ENCODE peak calls at places on chromosomes 12 and 14, in five cellular contexts. Y is kidney, G is endothelial cell, P is epithelial cell of esophagus, O is brain microvascular endothelial cell. B is an unnamed sample.

GRCh38 chr14:105477659-105478623 is 3.3 kb downstream of the CRIP2 start:
- DNase-seq in Y (peak; percentile 81), G (peak; percentile 30), P (no peak), O (no peak), B (no peak)

GRCh38 chr12:100199347-100200136 is 1.1 kb upstream of the ACTR6 start:
- DNase-seq in Y (peak; percentile 94), G (peak; percentile 40), P (peak; percentile 52), O (no peak), B (peak; percentile 90)

GRCh38 chr12:2959194-2959507 is at the start of gene TEAD4:
- DNase-seq in Y (peak; percentile 93), G (peak; percentile 84), P (peak; percentile 78), O (peak; percentile 54), B (peak; percentile 88)

GRCh38 chr12:38166225-38166624 is 150.3 kb upstream of the ALG10B start:
- DNase-seq in Y (no peak), G (no peak), P (no peak), O (no peak), B (no peak)

GRCh38 chr14:64645220-64645891 is 58.9 kb upstream of the PLEKHG3 start:
- DNase-seq in Y (peak; percentile 68), G (peak; percentile 22), P (no peak), O (peak; percentile 94), B (no peak)

GRCh38 chr12:124532331-124532750 is 35.1 kb downstream of the NCOR2 start:
- DNase-seq in Y (peak; percentile 60), G (no peak), P (no peak), O (no peak), B (no peak)

GRCh38 chr12:93144109-93144508 is 215.0 kb upstream of the EEA1 start:
- DNase-seq in Y (no peak), G (no peak), P (peak; percentile 81), O (no peak), B (no peak)

GRCh38 chr12:109131522-109132050 is 15.2 kb downstream of the ACACB start:
- DNase-seq in Y (no peak), G (no peak), P (no peak), O (no peak), B (no peak)

GRCh38 chr14:21796912-21797311 is 123.3 kb upstream of the OR4E1 start:
- DNase-seq in Y (no peak), G (peak; percentile 28), P (peak; percentile 7), O (peak; percentile 7), B (no peak)

GRCh38 chr12:119156401-119156800 is 22.3 kb upstream of the HSPB8 start:
- DNase-seq in Y (no peak), G (peak; percentile 17), P (no peak), O (no peak), B (no peak)

GRCh38 chr14:29814153-29815057 is 113.2 kb downstream of the PRKD1 start:
- DNase-seq in Y (no peak), G (no peak), P (no peak), O (no peak), B (no peak)

GRCh38 chr14:104016873-104017650 is 68.4 kb upstream of the ASPG start:
- DNase-seq in Y (no peak), G (no peak), P (peak; percentile 55), O (no peak), B (no peak)

GRCh38 chr14:105374389-105374788 is 23.9 kb upstream of the TEX22 start:
- DNase-seq in Y (no peak), G (no peak), P (peak; percentile 54), O (no peak), B (no peak)

GRCh38 chr12:67434653-67435375 is 165.7 kb downstream of the CAND1 start:
- DNase-seq in Y (no peak), G (no peak), P (peak; percentile 78), O (peak; percentile 96), B (no peak)

GRCh38 chr12:2957816-2958431 is 1.3 kb upstream of the TEAD4 start:
- DNase-seq in Y (no peak), G (no peak), P (peak; percentile 80), O (peak; percentile 35), B (no peak)

GRCh38 chr12:42669471-42669997 is 80.0 kb upstream of the PRICKLE1 start:
- DNase-seq in Y (no peak), G (no peak), P (no peak), O (no peak), B (no peak)

GRCh38 chr14:102316048-102316745 is 3.3 kb upstream of the ZNF839 start:
- DNase-seq in Y (no peak), G (peak; percentile 20), P (peak; percentile 59), O (peak; percentile 78), B (peak; percentile 37)

GRCh38 chr12:24020391-24021163 is 71.1 kb upstream of the SOX5 start:
- DNase-seq in Y (no peak), G (no peak), P (no peak), O (no peak), B (no peak)

GRCh38 chr12:79681008-79681590 is 9.7 kb downstream of the PAWR start:
- DNase-seq in Y (no peak), G (no peak), P (peak; percentile 90), O (peak; percentile 74), B (peak; percentile 34)

GRCh38 chr14:59343585-59343984 is 121.6 kb downstream of the GPR135 start:
- DNase-seq in Y (no peak), G (no peak), P (peak; percentile 13), O (no peak), B (peak; percentile 38)

GRCh38 chr12:128823216-128823915 is 392 bp downstream of the SLC15A4 start:
- DNase-seq in Y (peak; percentile 85), G (peak; percentile 8), P (no peak), O (no peak), B (peak; percentile 71)

GRCh38 chr12:128820723-128821432 is 2.9 kb downstream of the SLC15A4 start:
- DNase-seq in Y (no peak), G (no peak), P (no peak), O (no peak), B (no peak)

GRCh38 chr12:128827724-128828123 is 4.0 kb upstream of the SLC15A4 start:
- DNase-seq in Y (no peak), G (no peak), P (no peak), O (no peak), B (no peak)

GRCh38 chr12:128825845-128826244 is 2.1 kb upstream of the SLC15A4 start:
- DNase-seq in Y (no peak), G (no peak), P (no peak), O (no peak), B (no peak)

GRCh38 chr12:128823916-128824839 is at the start of gene SLC15A4:
- DNase-seq in Y (peak; percentile 99), G (peak; percentile 78), P (peak; percentile 96), O (peak; percentile 91), B (peak; percentile 99)
- TF ChIP-seq CTCF in Y (no peak), G (no peak), P (peak; percentile 36), O (peak; percentile 55), B (no peak)

GRCh38 chr12:130663510-130663909 is 52.6 kb downstream of the RIMBP2 start:
- DNase-seq in Y (no peak), G (no peak), P (no peak), O (no peak), B (no peak)
- TF ChIP-seq CTCF in Y (no peak), G (no peak), P (no peak), O (no peak), B (no peak)

DNA sequence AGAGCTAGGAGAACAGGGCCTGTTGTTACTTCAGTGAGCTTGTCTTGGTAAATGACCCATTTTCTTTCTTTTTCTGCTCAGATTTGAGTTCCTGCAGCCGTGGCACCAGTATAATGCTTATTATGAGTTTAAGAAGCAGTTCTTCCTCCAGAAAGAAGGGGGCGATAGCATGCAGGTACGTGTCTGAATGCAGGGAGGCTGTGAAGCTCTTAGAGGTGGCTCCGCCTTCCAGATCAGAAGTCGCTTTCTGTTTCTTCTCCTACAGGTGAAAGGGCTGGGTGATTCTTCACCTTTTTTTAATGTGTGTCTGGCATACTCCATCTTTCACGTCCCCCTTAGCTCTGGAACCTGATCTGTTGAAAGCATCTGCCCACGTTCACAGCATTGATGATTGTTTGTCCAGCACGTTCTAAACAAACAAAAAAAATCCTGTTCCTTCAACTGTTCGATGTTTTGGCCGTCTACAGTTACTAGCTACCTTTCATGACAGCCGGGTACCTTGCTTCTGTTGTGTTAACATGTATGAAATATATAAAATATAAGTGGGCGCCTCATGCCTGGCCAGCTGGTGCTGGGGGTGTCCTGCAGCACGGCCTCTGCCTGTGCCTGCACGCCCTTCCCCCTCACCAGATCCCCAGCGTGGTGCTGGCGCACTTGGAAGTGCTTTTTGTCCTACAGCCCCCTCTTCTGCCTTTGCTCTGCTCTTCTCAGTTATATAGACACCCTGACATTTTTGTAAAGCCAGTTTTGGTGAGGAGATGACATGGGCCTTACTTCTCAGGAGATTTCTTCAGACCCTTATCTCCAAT is 44.6 kb downstream of the SFSWAP start:
- DNase-seq in Y (no peak), G (no peak), P (peak; percentile 46), O (peak; percentile 4), B (no peak)
- TF ChIP-seq CTCF in Y (no peak), G (peak; percentile 35), P (peak; percentile 56), O (peak; percentile 57), B (no peak)

GRCh38 chr12:6697584-6698351 is 2.8 kb downstream of the PIANP start:
- DNase-seq in Y (peak; percentile 69), G (peak; percentile 71), P (peak; percentile 65), O (peak; percentile 52), B (peak; percentile 55)
- TF ChIP-seq CTCF in Y (peak; percentile 40), G (peak; percentile 50), P (peak; percentile 64), O (peak; percentile 81), B (peak; percentile 74)

DNA sequence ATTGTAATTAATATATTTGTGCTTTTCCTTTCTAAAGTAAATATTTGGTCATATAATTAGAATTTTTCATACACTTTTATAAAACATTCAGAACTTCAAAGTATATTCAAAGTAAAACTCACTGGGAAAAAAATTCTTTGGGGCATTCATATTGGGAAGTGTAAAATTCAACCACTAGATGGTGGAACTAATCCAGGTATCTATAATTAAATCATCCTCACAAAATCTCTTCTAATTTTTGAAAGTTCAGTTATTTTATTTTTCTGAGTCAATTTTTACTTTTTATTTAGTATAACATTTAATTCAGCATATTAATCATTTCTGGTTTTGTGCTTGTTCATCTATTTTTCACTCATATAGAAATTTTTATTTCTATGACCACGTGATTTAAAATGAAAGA is 81.0 kb downstream of the NTS start:
- DNase-seq in Y (no peak), G (no peak), P (peak; percentile 4), O (no peak), B (no peak)
- TF ChIP-seq CTCF in Y (no peak), G (peak; percentile 67), P (no peak), O (no peak), B (no peak)

DNA sequence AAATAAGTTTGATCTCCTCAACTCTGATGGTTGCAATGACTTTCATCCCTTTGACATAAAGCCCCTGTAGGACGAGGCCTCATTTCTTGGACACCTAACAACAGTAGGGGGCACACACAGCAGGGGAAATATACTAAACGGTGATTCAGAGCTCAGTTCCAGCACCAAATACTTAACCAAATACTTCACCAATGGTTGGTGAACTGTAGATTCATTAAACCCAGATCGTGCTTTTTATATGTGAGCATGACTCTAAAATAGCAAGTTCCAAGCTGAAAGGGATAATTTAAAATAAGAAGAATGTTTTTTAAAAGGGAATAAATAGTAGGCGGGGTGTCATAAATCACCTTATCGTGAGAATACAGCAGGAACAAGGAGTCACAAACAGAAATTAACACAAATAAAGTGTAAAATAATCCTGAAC is 53.2 kb downstream of the ATG2B start:
- DNase-seq in Y (no peak), G (no peak), P (no peak), O (no peak), B (peak; percentile 19)
- TF ChIP-seq CTCF in Y (peak; percentile 4), G (no peak), P (no peak), O (peak; percentile 23), B (no peak)

GRCh38 chr12:56948881-56949280 is 8.5 kb downstream of the RDH16 start:
- DNase-seq in Y (no peak), G (no peak), P (no peak), O (no peak), B (no peak)
- TF ChIP-seq CTCF in Y (no peak), G (no peak), P (no peak), O (no peak), B (no peak)

GRCh38 chr14:32913725-32914124 is 25.0 kb upstream of the NPAS3 start:
- DNase-seq in Y (no peak), G (no peak), P (peak; percentile 19), O (peak; percentile 63), B (no peak)
- TF ChIP-seq CTCF in Y (no peak), G (no peak), P (no peak), O (peak; percentile 70), B (no peak)

B was measured in Calu3.